ENCODE peak calls at places on chromosomes 3 and 15, in five cellular contexts. E is CD8-positive, alpha-beta T cell; Q is SK-N-SH; G is GM13977; F is CD4-positive, alpha-beta T cell. J is an unnamed sample.

GRCh38 chr3:100602506-100603444 is 6.6 kb upstream of the ADGRG7 start:
- DNase-seq in E (no peak), Q (no peak), G (peak; percentile 52), F (no peak), J (no peak)

GRCh38 chr3:42489116-42489936 is 13.1 kb upstream of the VIPR1 start:
- DNase-seq in E (no peak), Q (no peak), G (no peak), F (no peak), J (no peak)

GRCh38 chr3:157311633-157312365 is 124.9 kb upstream of the PTX3 start:
- DNase-seq in E (no peak), Q (no peak), G (no peak), F (no peak), J (no peak)

GRCh38 chr3:67521053-67521646 is 133.3 kb downstream of the SUCLG2 start:
- DNase-seq in E (no peak), Q (no peak), G (peak; percentile 15), F (no peak), J (no peak)

GRCh38 chr3:149010504-149010951 is 19.2 kb downstream of the GYG1 start:
- DNase-seq in E (no peak), Q (no peak), G (no peak), F (no peak), J (no peak)

GRCh38 chr15:43070249-43070648 is 35.6 kb downstream of the UBR1 start:
- DNase-seq in E (no peak), Q (no peak), G (no peak), F (no peak), J (no peak)

GRCh38 chr3:136819784-136820640 is 1.1 kb downstream of the SLC35G2 start:
- DNase-seq in E (no peak), Q (peak; percentile 52), G (peak; percentile 51), F (no peak), J (peak; percentile 29)

GRCh38 chr15:73840771-73841170 is 32.6 kb upstream of the TBC1D21 start:
- DNase-seq in E (no peak), Q (no peak), G (no peak), F (no peak), J (no peak)

GRCh38 chr15:64586974-64587373 is 126.6 kb downstream of the ZNF609 start:
- DNase-seq in E (no peak), Q (no peak), G (no peak), F (no peak), J (no peak)

GRCh38 chr3:148962513-148962912 is 28.8 kb upstream of the GYG1 start:
- DNase-seq in E (no peak), Q (no peak), G (no peak), F (no peak), J (no peak)

GRCh38 chr3:149134560-149134959 is 5.1 kb downstream of the HPS3 start:
- DNase-seq in E (no peak), Q (no peak), G (no peak), F (no peak), J (no peak)

GRCh38 chr15:40452296-40453090 is 11.7 kb downstream of the BAHD1 start:
- DNase-seq in E (no peak), Q (no peak), G (no peak), F (no peak), J (no peak)

GRCh38 chr3:110413807-110414748 is 657.5 kb upstream of the NECTIN3 start:
- DNase-seq in E (no peak), Q (no peak), G (no peak), F (no peak), J (no peak)

GRCh38 chr3:6928064-6928463 is 67.1 kb downstream of the GRM7 start:
- DNase-seq in E (no peak), Q (no peak), G (no peak), F (no peak), J (no peak)

GRCh38 chr3:53721187-53721946 is 124.9 kb downstream of the CHDH start:
- DNase-seq in E (no peak), Q (no peak), G (no peak), F (no peak), J (no peak)

GRCh38 chr15:72585659-72586058 is 68.8 kb upstream of the GOLGA6B start:
- DNase-seq in E (no peak), Q (no peak), G (no peak), F (no peak), J (no peak)

GRCh38 chr3:41140242-41140641 is 59.1 kb upstream of the CTNNB1 start:
- DNase-seq in E (no peak), Q (no peak), G (no peak), F (no peak), J (no peak)

GRCh38 chr3:88589131-88589530 is 439.4 kb downstream of the C3orf38 start:
- DNase-seq in E (no peak), Q (no peak), G (no peak), F (no peak), J (no peak)

GRCh38 chr15:47517737-47518136 is 199.6 kb upstream of the SEMA6D start:
- DNase-seq in E (no peak), Q (no peak), G (no peak), F (no peak), J (no peak)

GRCh38 chr3:138458774-138459499 is 24.5 kb downstream of the ESYT3 start:
- DNase-seq in E (no peak), Q (no peak), G (no peak), F (no peak), J (no peak)

GRCh38 chr15:95639208-95639607 is 691.3 kb upstream of the NR2F2 start:
- DNase-seq in E (no peak), Q (no peak), G (no peak), F (no peak), J (no peak)

GRCh38 chr3:52039426-52039825 is 16.9 kb downstream of the DUSP7 start:
- DNase-seq in E (no peak), Q (no peak), G (no peak), F (no peak), J (no peak)

GRCh38 chr3:182843478-182843877 is 50.2 kb downstream of the ATP11B start:
- DNase-seq in E (no peak), Q (no peak), G (no peak), F (no peak), J (no peak)

GRCh38 chr15:39936187-39936586 is 2.3 kb downstream of the EIF2AK4 start:
- DNase-seq in E (no peak), Q (no peak), G (no peak), F (no peak), J (no peak)

GRCh38 chr3:186566772-186567071 is 417 bp downstream of the TBCCD1 start:
- DNase-seq in E (no peak), Q (no peak), G (no peak), F (peak; percentile 10), J (no peak)

GRCh38 chr3:154552338-154552737 is 122.3 kb upstream of the GPR149 start:
- DNase-seq in E (no peak), Q (no peak), G (no peak), F (no peak), J (no peak)

GRCh38 chr3:31102196-31102879 is 207.9 kb upstream of the GADL1 start:
- DNase-seq in E (no peak), Q (no peak), G (no peak), F (no peak), J (no peak)

GRCh38 chr3:40997711-40998519 is 201.4 kb upstream of the CTNNB1 start:
- DNase-seq in E (no peak), Q (peak; percentile 69), G (no peak), F (no peak), J (no peak)

DNA sequence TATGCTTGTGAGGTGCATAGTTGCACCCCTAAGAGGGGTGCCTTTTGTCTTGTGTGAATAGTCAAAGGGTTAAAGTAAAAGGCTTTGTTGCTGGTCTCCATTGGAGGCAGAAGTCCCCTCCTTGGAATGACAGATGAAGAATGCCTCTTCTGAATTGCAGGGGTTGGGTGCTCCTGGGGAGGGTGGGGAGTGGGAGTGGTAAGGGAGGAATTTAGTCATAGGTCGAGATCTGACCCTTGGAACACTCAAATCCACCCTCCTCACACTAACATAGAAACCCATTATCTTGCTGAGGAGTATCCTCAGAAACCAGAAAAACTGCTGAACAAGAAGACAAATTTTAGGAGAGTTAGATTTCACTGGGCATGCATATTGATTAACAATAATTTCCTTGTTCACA is 4.7 kb downstream of the CTXND1 start:
- DNase-seq in E (no peak), Q (no peak), G (no peak), F (no peak), J (no peak)
- TF ChIP-seq CTCF in E (no peak), Q (no peak), G (no peak), F (no peak), J (no peak)

DNA sequence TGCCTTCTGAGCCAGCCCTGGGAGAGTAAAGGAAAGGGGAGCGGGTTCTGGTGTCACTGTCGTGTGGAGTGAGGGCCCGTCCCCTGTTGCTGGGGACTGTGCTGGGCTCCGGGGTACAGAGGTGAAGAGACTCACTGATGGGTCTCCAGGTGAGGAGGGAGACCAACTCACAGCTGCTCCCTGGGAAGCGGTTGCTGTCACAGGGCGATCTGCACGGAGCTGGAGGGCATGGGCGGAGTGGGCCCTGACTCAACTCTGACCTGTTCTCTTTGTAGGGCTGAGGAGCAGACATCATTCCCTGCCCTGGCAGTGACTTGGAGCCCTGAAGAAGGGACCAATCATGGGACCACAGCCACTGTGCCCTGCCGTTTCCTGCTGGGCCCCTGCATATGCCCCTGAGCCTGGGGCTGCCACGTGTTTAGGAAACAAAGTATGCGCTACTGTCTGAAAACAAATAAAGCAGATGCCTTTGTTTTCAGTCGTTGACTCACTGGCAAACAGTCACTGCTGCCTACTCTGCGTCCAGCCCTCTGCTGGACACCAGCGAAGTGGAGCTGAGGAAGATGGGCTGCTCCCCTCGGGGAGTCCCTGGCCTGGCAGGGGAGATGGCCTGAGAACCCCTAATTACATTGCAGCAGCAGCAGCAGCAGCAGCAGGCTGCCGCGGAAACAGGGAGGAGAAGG is 22.9 kb upstream of the PLXNA1 start:
- DNase-seq in E (no peak), Q (peak; percentile 84), G (no peak), F (no peak), J (no peak)
- TF ChIP-seq CTCF in E (no peak), Q (peak; percentile 57), G (no peak), F (no peak), J (no peak)

GRCh38 chr3:194687638-194688206 is 2.0 kb downstream of the FAM43A start:
- DNase-seq in E (peak; percentile 29), Q (peak; percentile 72), G (peak; percentile 87), F (peak; percentile 43), J (peak; percentile 75)
- TF ChIP-seq CTCF in E (no peak), Q (no peak), G (peak; percentile 61), F (peak; percentile 58), J (peak; percentile 52)

GRCh38 chr3:11529281-11529680 is 114.4 kb downstream of the VGLL4 start:
- DNase-seq in E (no peak), Q (no peak), G (no peak), F (no peak), J (no peak)

GRCh38 chr3:11532865-11533490 is 110.7 kb downstream of the VGLL4 start:
- DNase-seq in E (no peak), Q (no peak), G (no peak), F (no peak), J (no peak)

GRCh38 chr3:11534011-11534782 is 109.5 kb downstream of the VGLL4 start:
- DNase-seq in E (no peak), Q (no peak), G (no peak), F (no peak), J (no peak)

GRCh38 chr3:11534783-11535081 is 109.0 kb downstream of the VGLL4 start:
- DNase-seq in E (no peak), Q (no peak), G (no peak), F (no peak), J (no peak)

DNA sequence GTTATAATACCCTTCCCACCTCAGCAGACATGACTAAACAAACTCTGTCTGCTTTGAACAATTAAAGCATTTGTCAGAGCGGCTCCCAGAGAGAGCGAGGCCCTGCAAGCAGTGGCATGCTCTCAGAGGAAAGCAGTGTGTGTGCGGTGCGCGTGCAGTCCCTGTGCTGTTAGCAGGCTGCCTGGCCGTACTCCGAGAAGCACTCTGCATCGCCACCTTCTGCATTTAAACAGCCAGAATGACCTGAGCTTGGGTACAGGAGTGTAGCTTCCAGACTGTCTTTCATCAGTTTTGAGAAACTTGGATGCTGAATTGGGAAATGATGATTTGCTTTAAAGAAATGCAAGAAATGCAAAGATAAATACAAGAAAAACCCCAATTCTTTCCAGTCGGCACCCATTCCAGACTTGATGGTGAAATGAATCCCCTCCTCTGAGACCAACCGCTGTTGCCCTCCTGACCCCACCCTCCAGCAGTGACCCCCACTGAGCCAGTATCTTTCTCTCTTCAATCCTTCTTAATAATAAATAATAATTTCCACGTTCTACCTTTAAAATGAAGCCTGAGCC is 113.5 kb downstream of the VGLL4 start:
- DNase-seq in E (no peak), Q (no peak), G (no peak), F (no peak), J (no peak)
- TF ChIP-seq CTCF in E (no peak), Q (peak; percentile 33), G (no peak), F (no peak), J (no peak)